ENCODE peak calls at places on chromosomes 11 and 22, in four cellular contexts. S is GM03348; T is COLO829; Q is Jurkat, Clone E6-1. O is an unnamed sample.

GRCh38 chr11:11865449-11865848 is 23.7 kb downstream of the USP47 start:
- DNase-seq in S (no peak), Q (no peak), T (no peak), O (no peak)

GRCh38 chr11:43937434-43938411 is 4.7 kb upstream of the C11orf96 start:
- DNase-seq in S (peak; percentile 89), T (peak; percentile 28), Q (no peak), O (peak; percentile 89)

GRCh38 chr11:85627332-85627997 is at the start of gene DLG2:
- DNase-seq in Q (no peak), T (no peak), S (peak; percentile 57), O (peak; percentile 46)

GRCh38 chr11:16338397-16338796 is 17.9 kb downstream of the SOX6 start:
- DNase-seq in T (no peak), S (no peak), Q (no peak), O (no peak)

GRCh38 chr22:45504703-45505341 is 2.1 kb downstream of the FBLN1 start:
- DNase-seq in T (no peak), S (peak; percentile 67), Q (no peak), O (peak; percentile 54)

GRCh38 chr11:94739331-94739730 is 28.8 kb upstream of the AMOTL1 start:
- DNase-seq in Q (no peak), T (no peak), S (no peak), O (no peak)

GRCh38 chr11:74311352-74311926 is at the start of gene P4HA3:
- DNase-seq in S (peak; percentile 91), Q (no peak), T (no peak), O (peak; percentile 94)

GRCh38 chr11:19853016-19853415 is 140.4 kb downstream of the NAV2 start:
- DNase-seq in S (peak; percentile 47), Q (no peak), T (no peak), O (peak; percentile 68)

GRCh38 chr11:64445651-64446050 is 86.7 kb downstream of the RPS6KA4 start:
- DNase-seq in Q (no peak), T (no peak), S (no peak), O (no peak)

GRCh38 chr11:12163181-12163841 is 52.9 kb downstream of the MICAL2 start:
- DNase-seq in S (no peak), Q (no peak), T (no peak), O (peak; percentile 41)

GRCh38 chr11:114243461-114244372 is 52.5 kb upstream of the NNMT start:
- DNase-seq in T (no peak), Q (no peak), S (no peak), O (no peak)

GRCh38 chr11:115912484-115912945 is 408.3 kb upstream of the CADM1 start:
- DNase-seq in Q (no peak), S (no peak), T (no peak), O (no peak)

GRCh38 chr22:37197451-37198289 is 9.6 kb upstream of the C1QTNF6 start:
- DNase-seq in S (no peak), Q (no peak), T (no peak), O (peak; percentile 64)

GRCh38 chr22:31538815-31539214 is 42.5 kb downstream of the SFI1 start:
- DNase-seq in Q (no peak), S (no peak), T (no peak), O (no peak)

GRCh38 chr11:32374261-32374711 is 61.1 kb downstream of the WT1 start:
- DNase-seq in T (peak; percentile 54), Q (peak; percentile 51), S (peak; percentile 44), O (peak; percentile 25)